ENCODE peak calls at places on chromosomes 11 and 22, in seven cellular contexts. D is AG10803, L is tibial nerve, K is astrocyte, F is lower leg skin, A is GM12865, I is left lung. U is an unnamed sample.

GRCh38 chr11:76735841-76736240 is 47.3 kb upstream of the TSKU start:
- DNase-seq in A (no peak), D (no peak), F (no peak), I (no peak), K (no peak), L (no peak), U (no peak)

GRCh38 chr11:133726576-133726975 is 118.7 kb downstream of the SPATA19 start:
- DNase-seq in I (no peak), F (peak; percentile 78), A (no peak), L (no peak), D (no peak), K (no peak), U (no peak)

GRCh38 chr11:64585150-64585549 is 5.9 kb upstream of the SLC22A12 start:
- DNase-seq in L (no peak), D (no peak), A (no peak), F (no peak), I (no peak), K (no peak), U (no peak)

GRCh38 chr11:113880966-113881365 is 5.6 kb upstream of the USP28 start:
- DNase-seq in L (no peak), A (no peak), K (no peak), D (no peak), I (no peak), F (no peak), U (no peak)

GRCh38 chr11:71171576-71171975 is 80.8 kb downstream of the SHANK2 start:
- DNase-seq in K (no peak), A (no peak), F (peak; percentile 70), D (no peak), I (peak; percentile 8), L (no peak), U (no peak)

GRCh38 chr11:27757953-27758352 is 57.7 kb upstream of the BDNF start:
- DNase-seq in K (peak; percentile 98), A (no peak), F (no peak), L (no peak), D (peak; percentile 87), I (no peak), U (peak; percentile 56)

GRCh38 chr11:57213282-57214086 is 23.6 kb downstream of the APLNR start:
- DNase-seq in D (peak; percentile 46), L (no peak), F (no peak), K (peak; percentile 56), I (no peak), A (peak; percentile 10), U (no peak)

GRCh38 chr22:27476729-27477128 is 324.8 kb downstream of the MN1 start:
- DNase-seq in K (peak; percentile 83), I (no peak), L (no peak), F (no peak), A (no peak), D (peak; percentile 67), U (no peak)

GRCh38 chr22:26487996-26488395 is 4.3 kb downstream of the SRRD start:
- DNase-seq in K (no peak), F (no peak), I (no peak), L (no peak), A (no peak), D (no peak), U (no peak)

GRCh38 chr11:27201454-27202302 is 161.1 kb downstream of the BBOX1 start:
- DNase-seq in I (peak; percentile 53), A (no peak), F (peak; percentile 95), K (peak; percentile 85), D (peak; percentile 88), L (peak; percentile 77), U (peak; percentile 87)

GRCh38 chr11:42631223-42631843 is 680.5 kb upstream of the API5 start:
- DNase-seq in A (no peak), I (no peak), K (peak; percentile 50), F (no peak), L (no peak), D (peak; percentile 4), U (no peak)

GRCh38 chr11:61148016-61148640 is 13.1 kb downstream of the VPS37C start:
- DNase-seq in F (no peak), K (no peak), A (no peak), D (no peak), I (no peak), L (no peak), U (no peak)

GRCh38 chr22:37260396-37260795 is 16.3 kb upstream of the RAC2 start:
- DNase-seq in D (no peak), A (no peak), K (no peak), I (no peak), L (no peak), F (no peak), U (no peak)

GRCh38 chr22:28855355-28856094 is 27.8 kb upstream of the ZNRF3 start:
- DNase-seq in A (peak; percentile 81), L (peak; percentile 76), F (no peak), I (no peak), K (peak; percentile 39), D (peak; percentile 69), U (peak; percentile 20)

GRCh38 chr11:118313242-118313641 is 8.7 kb downstream of the CD3E start:
- DNase-seq in D (peak; percentile 16), A (no peak), K (no peak), F (no peak), L (no peak), I (no peak), U (no peak)

GRCh38 chr11:16958833-16959232 is 55.4 kb downstream of the PLEKHA7 start:
- DNase-seq in K (no peak), A (peak; percentile 69), F (no peak), D (no peak), I (no peak), L (no peak), U (no peak)

GRCh38 chr11:61134801-61135257 is 26.4 kb downstream of the VPS37C start:
- DNase-seq in L (no peak), I (no peak), D (no peak), A (no peak), K (no peak), F (no peak), U (no peak)

GRCh38 chr11:76288166-76288978 is 82.1 kb upstream of the WNT11 start:
- DNase-seq in D (no peak), I (no peak), A (peak; percentile 37), F (no peak), K (no peak), L (no peak), U (no peak)

GRCh38 chr11:17734418-17734911 is at the start of gene KCNC1:
- DNase-seq in I (peak; percentile 26), F (no peak), A (peak; percentile 15), L (no peak), K (peak; percentile 28), D (peak; percentile 32), U (no peak)

GRCh38 chr22:17581631-17582030 is 18.3 kb downstream of the SLC25A18 start:
- DNase-seq in K (no peak), F (no peak), A (no peak), I (no peak), D (no peak), L (no peak), U (no peak)

GRCh38 chr11:44318369-44318768 is 8.4 kb upstream of the ALX4 start:
- DNase-seq in A (no peak), D (no peak), L (no peak), F (no peak), I (no peak), K (no peak), U (no peak)

GRCh38 chr22:38570841-38571364 is 920 bp upstream of the DMC1 start:
- DNase-seq in A (peak; percentile 53), D (peak; percentile 39), L (peak; percentile 42), I (peak; percentile 36), F (peak; percentile 89), K (no peak), U (no peak)

GRCh38 chr11:944711-945470 is 19.2 kb downstream of the AP2A2 start:
- DNase-seq in A (no peak), L (no peak), I (no peak), K (peak; percentile 54), F (no peak), D (peak; percentile 46), U (no peak)
- TF ChIP-seq CTCF in A (no peak), L (no peak), I (no peak), K (no peak), F (no peak), D (peak; percentile 35), U (no peak)

DNA sequence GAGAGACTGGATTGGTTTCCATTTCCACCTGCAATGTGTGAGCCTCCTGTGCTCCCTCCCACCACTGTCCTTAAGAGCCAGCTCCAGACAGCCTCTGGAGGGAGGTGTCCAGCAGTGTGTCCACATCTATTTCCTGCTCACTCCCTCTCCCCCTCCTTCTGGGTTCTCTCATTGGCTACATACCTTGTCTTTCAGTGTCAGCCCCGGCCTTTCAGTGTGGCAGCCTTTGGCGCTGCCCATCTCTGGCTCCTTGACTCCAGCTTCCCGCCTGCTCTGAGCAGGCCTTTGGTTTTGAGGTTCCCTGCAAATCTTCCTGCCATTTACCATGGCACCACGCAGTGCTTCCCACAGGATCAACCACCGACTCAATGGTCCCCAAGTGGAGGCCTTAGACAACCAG is 19.0 kb upstream of the PTPRJ start:
- DNase-seq in L (no peak), F (no peak), K (no peak), A (no peak), I (no peak), D (no peak), U (no peak)
- TF ChIP-seq CTCF in L (no peak), F (no peak), K (no peak), A (no peak), I (no peak), D (no peak), U (no peak)

GRCh38 chr11:11478687-11479086 is 125.6 kb upstream of the CSNK2A3 start:
- DNase-seq in F (no peak), I (no peak), D (no peak), A (no peak), K (no peak), L (no peak), U (no peak)
- TF ChIP-seq CTCF in F (no peak), I (no peak), D (no peak), A (no peak), K (no peak), L (no peak), U (no peak)

DNA sequence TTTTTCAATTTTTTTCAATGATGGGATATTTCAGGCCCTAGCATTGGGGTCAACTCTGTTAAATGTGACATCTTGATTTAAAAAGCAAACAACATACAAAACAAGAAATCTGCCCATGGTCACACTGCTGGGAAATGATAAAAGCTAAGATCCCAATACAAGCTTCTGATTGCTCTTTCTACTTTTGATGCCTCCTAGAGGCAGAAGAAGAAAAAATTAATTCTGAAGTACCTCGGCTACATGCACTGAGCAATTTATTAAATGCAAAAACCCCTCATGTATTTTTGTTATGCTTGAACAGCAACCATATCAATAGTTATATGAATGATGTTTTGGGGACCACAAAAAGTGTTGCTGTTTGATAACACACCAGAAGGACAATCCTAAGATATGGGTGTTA is 342.1 kb upstream of the NARS2 start:
- DNase-seq in A (no peak), I (no peak), F (no peak), K (no peak), L (no peak), D (no peak), U (no peak)
- TF ChIP-seq CTCF in A (no peak), I (no peak), F (no peak), K (no peak), L (no peak), D (peak; percentile 25), U (peak; percentile 20)

GRCh38 chr22:46104881-46105493 is 45.3 kb upstream of the PPARA start:
- DNase-seq in K (peak; percentile 52), F (no peak), A (no peak), L (no peak), D (no peak), I (no peak), U (no peak)
- TF ChIP-seq CTCF in K (no peak), F (no peak), A (no peak), L (no peak), D (peak; percentile 16), I (no peak), U (peak; percentile 10)

GRCh38 chr11:62545437-62546243 is 966 bp downstream of the AHNAK start:
- DNase-seq in L (peak; percentile 93), I (peak; percentile 93), A (peak; percentile 47), D (peak; percentile 88), K (peak; percentile 89), F (peak; percentile 99), U (peak; percentile 64)
- TF ChIP-seq CTCF in L (no peak), I (no peak), A (no peak), D (no peak), K (no peak), F (peak; percentile 23), U (no peak)